ENCODE peak calls at places on chromosome 22, in four cellular contexts. O, T, L and X are unnamed samples.

GRCh38 chr22:37074537-37074936 is 23.0 kb downstream of the KCTD17 start:
- DNase-seq in T (no peak), O (no peak), L (no peak), X (no peak)

GRCh38 chr22:35197071-35197470 is 60.2 kb upstream of the HMGXB4 start:
- DNase-seq in L (no peak), T (no peak), O (no peak), X (no peak)

GRCh38 chr22:39405346-39406085 is 5.9 kb downstream of the TAB1 start:
- DNase-seq in T (no peak), L (no peak), O (peak), X (no peak)

GRCh38 chr22:47370448-47371262 is 608.2 kb downstream of the TBC1D22A start:
- DNase-seq in T (no peak), O (no peak), L (no peak), X (no peak)

GRCh38 chr22:49011769-49012598 is 815.7 kb downstream of the BRD1 start:
- DNase-seq in L (no peak), T (no peak), O (no peak), X (no peak)

GRCh38 chr22:39090426-39091064 is 6.5 kb upstream of the APOBEC3H start:
- DNase-seq in T (no peak), O (peak), L (no peak), X (no peak)

GRCh38 chr22:38618682-38619081 is 37.5 kb downstream of the FAM227A start:
- DNase-seq in T (no peak), O (no peak), L (no peak), X (no peak)

GRCh38 chr22:44210721-44211120 is 30.0 kb downstream of the PARVG start:
- DNase-seq in T (no peak), O (no peak), L (no peak), X (no peak)

GRCh38 chr22:45094826-45095225 is 68.9 kb upstream of the NUP50 start:
- DNase-seq in L (no peak), T (no peak), O (no peak), X (no peak)

GRCh38 chr22:31346733-31347250 is 646 bp upstream of the PATZ1 start:
- DNase-seq in L (peak), O (peak), T (no peak), X (peak)

GRCh38 chr22:38107692-38108515 is 2.6 kb downstream of the BAIAP2L2 start:
- DNase-seq in T (no peak), L (no peak), O (no peak), X (no peak)